ENCODE peak calls at places on chromosomes 5 and 9, in seven cellular contexts. W is NCI-H146, I is DMS153, J is B cell, N is PC-3, D is RPMI7951, X is IMR-90. M is an unnamed sample.

GRCh38 chr9:136095028-136095494 is at the start of gene NACC2:
- DNase-seq in W (peak; percentile 50), I (no peak), J (no peak), N (peak; percentile 65), D (peak; percentile 66), X (peak; percentile 52), M (no peak)

GRCh38 chr9:88532320-88532719 is 2.7 kb upstream of the NXNL2 start:
- DNase-seq in W (peak; percentile 22), I (no peak), J (no peak), N (no peak), D (peak; percentile 78), X (peak; percentile 46), M (peak; percentile 45)

GRCh38 chr9:130327070-130327780 is 61.7 kb downstream of the HMCN2 start:
- DNase-seq in W (no peak), I (no peak), J (no peak), N (no peak), D (no peak), X (no peak), M (no peak)

GRCh38 chr5:96720408-96720807 is 58.2 kb downstream of the CAST start:
- DNase-seq in W (no peak), I (no peak), J (no peak), N (peak; percentile 7), D (no peak), X (no peak), M (no peak)

GRCh38 chr9:111937781-111938426 is 41.3 kb downstream of the UGCG start:
- DNase-seq in W (no peak), I (no peak), J (peak; percentile 56), N (no peak), D (peak; percentile 87), X (peak; percentile 83), M (peak; percentile 82)

GRCh38 chr5:130532786-130533185 is 628.5 kb downstream of the CHSY3 start:
- DNase-seq in W (no peak), I (no peak), J (no peak), N (no peak), D (no peak), X (no peak), M (no peak)

GRCh38 chr5:88203977-88204735 is 64.5 kb downstream of the TMEM161B start:
- DNase-seq in W (no peak), I (no peak), J (no peak), N (no peak), D (no peak), X (peak; percentile 6), M (no peak)

GRCh38 chr5:135178476-135179155 is 144.6 kb upstream of the PITX1 start:
- DNase-seq in W (no peak), I (no peak), J (no peak), N (no peak), D (no peak), X (no peak), M (no peak)

GRCh38 chr9:89021154-89021803 is 30.0 kb downstream of the S1PR3 start:
- DNase-seq in W (no peak), I (no peak), J (no peak), N (peak; percentile 87), D (peak; percentile 93), X (peak; percentile 94), M (peak; percentile 95)

GRCh38 chr9:37066139-37066725 is 32.2 kb upstream of the PAX5 start:
- DNase-seq in W (no peak), I (no peak), J (peak; percentile 58), N (no peak), D (no peak), X (no peak), M (no peak)

GRCh38 chr5:176639981-176640380 is 7.3 kb upstream of the TSPAN17 start:
- DNase-seq in W (no peak), I (no peak), J (no peak), N (no peak), D (peak; percentile 51), X (no peak), M (peak; percentile 41)

GRCh38 chr9:135905380-135906282 is 1.7 kb downstream of the CAMSAP1 start:
- DNase-seq in W (no peak), I (no peak), J (no peak), N (peak; percentile 78), D (peak; percentile 17), X (peak; percentile 38), M (peak; percentile 46)

GRCh38 chr9:130343445-130343918 is 77.9 kb downstream of the HMCN2 start:
- DNase-seq in W (no peak), I (no peak), J (no peak), N (no peak), D (no peak), X (no peak), M (no peak)

GRCh38 chr9:89177401-89178161 is 1.0 kb downstream of the SHC3 start:
- DNase-seq in W (no peak), I (no peak), J (no peak), N (no peak), D (peak; percentile 19), X (no peak), M (no peak)

GRCh38 chr5:128925973-128926372 is 39.3 kb upstream of the SLC27A6 start:
- DNase-seq in W (no peak), I (no peak), J (no peak), N (no peak), D (no peak), X (no peak), M (no peak)

GRCh38 chr9:91138760-91139159 is 223.0 kb downstream of the AUH start:
- DNase-seq in W (no peak), I (no peak), J (no peak), N (peak; percentile 88), D (peak; percentile 60), X (peak; percentile 93), M (peak; percentile 56)

GRCh38 chr9:7370378-7370777 is 429.2 kb downstream of the DMAC1 start:
- DNase-seq in W (no peak), I (no peak), J (no peak), N (no peak), D (peak; percentile 23), X (no peak), M (no peak)

GRCh38 chr5:160230686-160231527 is 1.6 kb downstream of the FABP6 start:
- DNase-seq in W (no peak), I (no peak), J (no peak), N (peak; percentile 93), D (peak; percentile 95), X (peak; percentile 80), M (peak; percentile 85)

GRCh38 chr9:107569171-107569570 is 79.6 kb upstream of the KLF4 start:
- DNase-seq in W (no peak), I (no peak), J (no peak), N (peak; percentile 17), D (no peak), X (peak; percentile 17), M (no peak)

GRCh38 chr5:58761418-58761817 is 178.5 kb downstream of the RAB3C start:
- DNase-seq in W (no peak), I (no peak), J (no peak), N (no peak), D (no peak), X (no peak), M (no peak)

GRCh38 chr5:80959768-80960442 is at the start of gene RASGRF2:
- DNase-seq in W (peak; percentile 69), I (no peak), J (no peak), N (no peak), D (peak; percentile 40), X (peak; percentile 44), M (no peak)

GRCh38 chr9:136996361-136997281 is at the start of gene CLIC3:
- DNase-seq in W (peak; percentile 39), I (no peak), J (peak; percentile 50), N (peak; percentile 60), D (peak; percentile 15), X (no peak), M (peak; percentile 88)

GRCh38 chr9:130110166-130110565 is 56.5 kb downstream of the GPR107 start:
- DNase-seq in W (no peak), I (peak; percentile 34), J (no peak), N (no peak), D (peak; percentile 10), X (no peak), M (peak; percentile 2)

GRCh38 chr9:20356392-20357206 is 265.7 kb downstream of the MLLT3 start:
- DNase-seq in W (peak; percentile 82), I (peak; percentile 60), J (no peak), N (peak; percentile 75), D (peak; percentile 60), X (peak; percentile 86), M (peak; percentile 78)

GRCh38 chr5:90553711-90554110 is 4.9 kb upstream of the ADGRV1 start:
- DNase-seq in W (no peak), I (no peak), J (no peak), N (no peak), D (no peak), X (no peak), M (no peak)

GRCh38 chr5:169024426-169024825 is 276.5 kb downstream of the SLIT3 start:
- DNase-seq in W (no peak), I (no peak), J (no peak), N (no peak), D (no peak), X (no peak), M (no peak)

GRCh38 chr5:169268019-169268418 is 32.9 kb downstream of the SLIT3 start:
- DNase-seq in W (no peak), I (no peak), J (no peak), N (no peak), D (no peak), X (no peak), M (no peak)

GRCh38 chr9:126802343-126803059 is 2.3 kb upstream of the ZBTB43 start:
- DNase-seq in W (no peak), I (no peak), J (no peak), N (peak; percentile 36), D (no peak), X (no peak), M (no peak)

GRCh38 chr9:113608082-113608685 is 144.7 kb downstream of the RGS3 start:
- DNase-seq in W (no peak), I (no peak), J (no peak), N (no peak), D (peak; percentile 28), X (no peak), M (no peak)

GRCh38 chr9:109012009-109012875 is 1.1 kb downstream of the CTNNAL1 start:
- DNase-seq in W (peak; percentile 44), I (no peak), J (no peak), N (peak; percentile 94), D (peak; percentile 99), X (peak; percentile 94), M (peak; percentile 99)

GRCh38 chr9:111113712-111114111 is 75.4 kb upstream of the LPAR1 start:
- DNase-seq in W (no peak), I (no peak), J (no peak), N (no peak), D (no peak), X (no peak), M (no peak)

GRCh38 chr9:13410566-13411031 is 131.1 kb upstream of the MPDZ start:
- DNase-seq in W (no peak), I (no peak), J (no peak), N (peak; percentile 85), D (peak; percentile 5), X (no peak), M (peak; percentile 76)

GRCh38 chr5:145449794-145450193 is 385.3 kb downstream of the PRELID2 start:
- DNase-seq in W (no peak), I (no peak), J (no peak), N (no peak), D (no peak), X (no peak), M (no peak)

GRCh38 chr5:147893820-147894219 is 12.5 kb downstream of the C5orf46 start:
- DNase-seq in W (no peak), I (no peak), J (no peak), N (peak; percentile 83), D (no peak), X (no peak), M (peak; percentile 69)